ENCODE peak calls at places on chromosomes 13 and 19, in ten cellular contexts. O is thoracic aorta, Z is stomach, B is fibroblast of mammary gland, E is breast epithelium, R is upper lobe of right lung, F is cardiac fibroblast, Q is epithelial cell of esophagus, N is neural crest cell, U is endothelial cell of umbilical vein. T is an unnamed sample.

GRCh38 chr19:3095375-3096191 is 1.4 kb downstream of the GNA11 start:
- DNase-seq in E (no peak), R (peak; percentile 70), N (no peak), Q (peak; percentile 33), Z (no peak), B (no peak), O (no peak), U (no peak), F (peak; percentile 7), T (no peak)

GRCh38 chr13:76438050-76438449 is 448.2 kb downstream of the KCTD12 start:
- DNase-seq in Z (no peak), O (no peak), N (no peak), Q (peak; percentile 77), E (no peak), B (peak; percentile 40), R (no peak), U (no peak), F (no peak), T (peak; percentile 63)

GRCh38 chr19:46992699-46993535 is 26.7 kb upstream of the NPAS1 start:
- DNase-seq in N (no peak), F (no peak), U (no peak), R (no peak), B (no peak), E (no peak), O (no peak), Q (no peak), Z (no peak), T (no peak)

GRCh38 chr19:49664171-49665070 is 1.2 kb downstream of the IRF3 start:
- DNase-seq in O (peak; percentile 53), Z (peak; percentile 93), N (peak; percentile 80), Q (peak; percentile 96), E (peak; percentile 85), B (peak; percentile 64), R (peak; percentile 96), U (peak; percentile 89), F (peak; percentile 83), T (peak; percentile 79)

GRCh38 chr13:51590966-51591627 is 6.8 kb downstream of the WDFY2 start:
- DNase-seq in F (peak; percentile 97), N (no peak), Q (peak; percentile 83), Z (peak; percentile 41), R (no peak), U (peak; percentile 44), O (no peak), E (no peak), B (peak; percentile 98), T (peak; percentile 96)

GRCh38 chr13:114108894-114109293 is 23.5 kb downstream of the RASA3 start:
- DNase-seq in U (no peak), R (peak; percentile 57), O (no peak), N (no peak), Q (no peak), E (no peak), B (no peak), Z (no peak), F (no peak), T (no peak)

GRCh38 chr13:82815791-82816190 is 1066.5 kb downstream of the SLITRK1 start:
- DNase-seq in O (no peak), Z (no peak), U (no peak), F (no peak), Q (peak; percentile 73), R (no peak), B (no peak), E (no peak), N (no peak), T (no peak)

GRCh38 chr19:49812997-49813861 is at the start of gene FUZ:
- DNase-seq in U (peak; percentile 99), Z (peak; percentile 97), Q (peak; percentile 96), B (peak; percentile 99), N (peak; percentile 86), F (peak; percentile 100), E (peak; percentile 98), O (peak; percentile 91), R (peak; percentile 97), T (peak; percentile 98)

GRCh38 chr19:42410371-42410770 is 16.8 kb downstream of the LIPE start:
- DNase-seq in Z (no peak), N (no peak), O (no peak), U (no peak), F (no peak), E (no peak), Q (no peak), R (no peak), B (no peak), T (no peak)

GRCh38 chr13:64675256-64675892 is 2554.8 kb downstream of the PCDH9 start:
- DNase-seq in Z (no peak), U (no peak), N (no peak), O (no peak), B (peak; percentile 6), Q (peak; percentile 92), E (no peak), F (peak; percentile 7), R (no peak), T (peak; percentile 77)

DNA sequence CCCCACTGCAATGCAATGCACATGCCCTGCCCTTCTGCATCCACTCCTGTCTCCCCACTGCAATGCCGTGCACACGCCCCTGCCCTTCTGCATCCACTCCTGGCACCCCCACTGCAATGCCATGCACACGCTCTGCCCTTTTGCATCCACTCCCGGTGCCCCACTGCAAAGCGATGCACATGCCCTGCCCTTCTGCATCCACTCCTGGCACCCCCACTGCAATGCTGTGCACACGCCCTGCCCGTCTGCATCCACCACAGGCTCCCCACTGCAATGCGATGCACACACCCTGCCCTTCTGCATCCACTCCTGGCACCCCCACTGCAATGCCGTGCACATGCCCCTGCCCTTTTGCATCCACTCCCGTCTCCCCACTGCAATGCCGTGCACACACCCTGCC is 98.1 kb downstream of the KCTD15 start:
- DNase-seq in B (no peak), O (no peak), Q (no peak), R (no peak), F (no peak), E (no peak), Z (no peak), U (no peak), N (no peak), T (no peak)
- TF ChIP-seq CTCF in B (no peak), O (no peak), Q (no peak), R (no peak), F (no peak), E (no peak), Z (no peak), U (no peak), N (no peak), T (no peak)

DNA sequence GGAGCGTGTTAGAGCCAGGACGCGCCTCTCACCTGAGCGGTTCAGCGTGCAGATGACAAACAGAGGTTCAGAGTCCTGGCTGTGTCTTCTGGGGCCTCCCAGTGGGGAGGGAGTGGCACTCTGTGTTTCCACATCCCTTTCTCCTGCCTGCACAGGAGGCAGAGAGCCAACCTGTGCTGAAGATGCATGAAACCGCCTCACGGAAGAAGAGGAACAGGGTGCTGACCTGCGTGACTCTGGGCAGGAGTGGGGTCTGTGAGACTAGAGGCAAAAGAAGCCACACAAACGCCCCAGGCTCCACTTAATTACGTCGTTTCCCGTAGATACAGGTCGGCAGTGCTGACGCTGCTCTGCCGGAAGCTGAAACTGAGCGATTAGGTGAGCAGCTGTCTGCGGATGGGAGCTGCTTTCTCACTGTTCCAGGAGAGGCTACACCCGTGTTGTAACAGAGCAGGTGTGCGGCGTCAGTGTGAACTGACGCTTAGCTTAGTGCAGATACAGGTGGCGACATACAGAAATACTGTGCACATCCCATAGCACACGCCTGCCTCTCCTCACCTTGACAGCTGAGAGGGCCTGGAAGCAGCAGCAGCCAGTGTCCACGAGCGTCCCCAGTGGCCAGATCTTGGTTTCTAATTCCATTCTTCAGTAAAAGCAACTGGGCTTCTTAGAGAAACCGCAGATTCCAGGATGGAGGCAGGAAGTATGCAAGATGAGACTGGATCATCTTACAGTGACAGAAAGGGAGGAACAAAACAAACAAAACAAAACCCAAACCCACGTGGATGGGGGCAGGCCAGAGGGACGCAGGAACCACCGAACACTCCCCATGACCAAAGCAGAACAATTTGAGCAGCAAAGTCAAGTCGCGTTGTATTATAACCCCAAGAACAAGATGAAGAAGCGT is 37.7 kb upstream of the MCF2L start:
- DNase-seq in O (no peak), F (peak; percentile 81), E (peak; percentile 64), R (no peak), U (peak; percentile 10), N (peak; percentile 54), Q (peak; percentile 18), Z (no peak), B (peak; percentile 72), T (peak; percentile 63)
- TF ChIP-seq CTCF in O (peak; percentile 13), F (peak; percentile 85), E (peak; percentile 78), R (peak; percentile 50), U (peak; percentile 50), N (peak; percentile 69), Q (peak; percentile 56), Z (no peak), B (peak; percentile 68), T (peak; percentile 84)

GRCh38 chr13:19154843-19155242 is 26.8 kb downstream of the TUBA3C start:
- DNase-seq in E (no peak), Q (no peak), U (no peak), Z (peak; percentile 20), B (no peak), O (no peak), N (no peak), R (peak; percentile 57), F (no peak), T (no peak)

GRCh38 chr13:19152403-19152802 is 29.2 kb downstream of the TUBA3C start:
- DNase-seq in R (no peak), O (no peak), U (no peak), Z (no peak), Q (no peak), N (no peak), E (no peak), F (no peak), B (no peak), T (no peak)

GRCh38 chr13:19151581-19152263 is 29.9 kb downstream of the TUBA3C start:
- DNase-seq in N (no peak), F (no peak), Q (no peak), E (no peak), Z (no peak), U (no peak), B (no peak), R (no peak), O (no peak), T (no peak)

GRCh38 chr13:19155321-19155861 is 26.2 kb downstream of the TUBA3C start:
- DNase-seq in O (no peak), U (no peak), N (no peak), E (no peak), R (peak; percentile 64), F (no peak), Q (no peak), B (no peak), Z (peak; percentile 23), T (no peak)

GRCh38 chr13:19153782-19154450 is 27.7 kb downstream of the TUBA3C start:
- DNase-seq in Z (no peak), U (no peak), Q (no peak), B (no peak), N (no peak), O (no peak), E (no peak), F (no peak), R (peak; percentile 57), T (no peak)
- TF ChIP-seq CTCF in Z (no peak), U (no peak), Q (no peak), B (no peak), N (no peak), O (no peak), E (no peak), F (no peak), R (peak; percentile 16), T (no peak)

DNA sequence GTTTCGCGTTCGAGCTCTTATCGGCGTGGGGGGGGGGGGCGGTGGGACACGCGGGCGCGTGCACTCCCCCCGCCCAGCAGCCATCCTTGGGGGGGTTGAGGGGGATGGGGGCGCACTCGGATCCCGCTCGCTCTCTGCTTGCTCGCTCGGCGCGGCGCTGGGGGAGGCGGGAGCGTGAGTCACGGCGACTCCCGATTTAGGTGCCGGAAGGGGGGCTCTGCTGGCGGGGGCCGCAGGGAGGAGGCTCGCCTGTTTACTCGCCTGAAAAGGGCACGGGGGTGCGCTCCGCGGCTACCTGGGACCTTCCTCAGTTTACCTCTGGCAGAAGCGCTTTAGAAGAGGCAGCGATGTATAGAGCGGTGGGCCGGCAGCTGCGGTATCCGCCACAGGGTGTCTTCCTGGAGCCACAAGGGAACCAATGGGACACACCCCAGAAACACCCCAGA is 1.1 kb upstream of the PDE4A start:
- DNase-seq in F (no peak), N (no peak), B (no peak), Q (no peak), U (no peak), O (no peak), R (no peak), E (no peak), Z (no peak), T (peak; percentile 56)
- TF ChIP-seq CTCF in F (no peak), N (no peak), B (no peak), Q (no peak), U (no peak), O (no peak), R (no peak), E (no peak), Z (no peak), T (no peak)

T was measured in foreskin fibroblast.